ENCODE peak calls at places on chromosome 13, in seven cellular contexts. P, X, F, W, T, D and U are unnamed samples.

GRCh38 chr13:80873589-80873988 is 532.7 kb upstream of the SPRY2 start:
- DNase-seq in F (no peak), D (no peak), W (no peak), T (no peak), X (no peak), P (no peak), U (no peak)

GRCh38 chr13:89726690-89727435 is 1620.6 kb upstream of the MIR17HG start:
- DNase-seq in P (no peak), D (no peak), W (no peak), T (peak; percentile 46), F (no peak), X (no peak), U (no peak)

GRCh38 chr13:23608704-23609413 is 38.6 kb downstream of the TNFRSF19 start:
- DNase-seq in D (peak; percentile 25), X (peak; percentile 78), P (peak; percentile 35), F (peak; percentile 65), W (peak; percentile 40), T (peak; percentile 42), U (no peak)

GRCh38 chr13:98453254-98453843 is 123.6 kb downstream of the STK24 start:
- DNase-seq in X (no peak), P (no peak), D (no peak), W (no peak), T (no peak), F (no peak), U (no peak)

GRCh38 chr13:59494560-59494970 is 669.2 kb downstream of the DIAPH3 start:
- DNase-seq in X (no peak), P (no peak), T (peak; percentile 81), W (peak; percentile 9), D (peak; percentile 40), F (peak; percentile 55), U (no peak)

GRCh38 chr13:37429976-37430375 is 168.6 kb downstream of the POSTN start:
- DNase-seq in T (peak; percentile 98), X (no peak), D (no peak), W (no peak), P (no peak), F (no peak), U (no peak)

GRCh38 chr13:105773887-105774538 is 761.4 kb downstream of the EFNB2 start:
- DNase-seq in D (no peak), T (peak; percentile 57), W (no peak), P (no peak), X (no peak), F (no peak), U (no peak)

GRCh38 chr13:31629085-31629785 is 110.1 kb upstream of the RXFP2 start:
- DNase-seq in W (no peak), T (peak; percentile 40), X (no peak), D (no peak), P (no peak), F (peak; percentile 44), U (no peak)

GRCh38 chr13:114107686-114108081 is 24.7 kb downstream of the RASA3 start:
- DNase-seq in F (peak; percentile 67), P (peak; percentile 10), W (no peak), T (peak; percentile 91), X (peak; percentile 36), D (no peak), U (no peak)

GRCh38 chr13:38872693-38873092 is 117.9 kb downstream of the STOML3 start:
- DNase-seq in F (no peak), X (no peak), P (peak; percentile 45), T (peak; percentile 5), W (peak; percentile 11), D (peak; percentile 25), U (no peak)

GRCh38 chr13:80168089-80168850 is 172.7 kb downstream of the SPRY2 start:
- DNase-seq in X (no peak), D (no peak), P (no peak), W (no peak), T (peak; percentile 71), F (peak; percentile 28), U (no peak)

GRCh38 chr13:33264620-33264978 is 21.0 kb downstream of the STARD13 start:
- DNase-seq in W (no peak), F (no peak), D (no peak), X (no peak), P (no peak), T (no peak), U (no peak)

GRCh38 chr13:49370390-49370789 is 73.5 kb downstream of the CAB39L start:
- DNase-seq in X (no peak), D (no peak), P (no peak), T (no peak), F (no peak), W (no peak), U (no peak)

GRCh38 chr13:112617754-112618375 is 29.9 kb upstream of the TUBGCP3 start:
- DNase-seq in D (no peak), P (no peak), W (no peak), F (no peak), X (no peak), T (no peak), U (no peak)

GRCh38 chr13:111903143-111903542 is 163.8 kb upstream of the SOX1 start:
- DNase-seq in D (no peak), F (no peak), X (no peak), P (no peak), W (no peak), T (no peak), U (no peak)

GRCh38 chr13:100513987-100514670 is 74.5 kb downstream of the GGACT start:
- DNase-seq in W (no peak), P (no peak), D (no peak), X (no peak), T (no peak), F (no peak), U (no peak)

GRCh38 chr13:100513171-100513570 is 75.4 kb downstream of the GGACT start:
- DNase-seq in X (no peak), T (no peak), P (no peak), W (no peak), D (no peak), F (no peak), U (no peak)

GRCh38 chr13:100517135-100517534 is 71.5 kb downstream of the GGACT start:
- DNase-seq in T (no peak), F (no peak), W (no peak), P (peak; percentile 76), X (no peak), D (no peak), U (no peak)

GRCh38 chr13:100515410-100515800 is 73.2 kb downstream of the GGACT start:
- DNase-seq in X (no peak), W (no peak), F (no peak), D (no peak), T (no peak), P (no peak), U (no peak)

DNA sequence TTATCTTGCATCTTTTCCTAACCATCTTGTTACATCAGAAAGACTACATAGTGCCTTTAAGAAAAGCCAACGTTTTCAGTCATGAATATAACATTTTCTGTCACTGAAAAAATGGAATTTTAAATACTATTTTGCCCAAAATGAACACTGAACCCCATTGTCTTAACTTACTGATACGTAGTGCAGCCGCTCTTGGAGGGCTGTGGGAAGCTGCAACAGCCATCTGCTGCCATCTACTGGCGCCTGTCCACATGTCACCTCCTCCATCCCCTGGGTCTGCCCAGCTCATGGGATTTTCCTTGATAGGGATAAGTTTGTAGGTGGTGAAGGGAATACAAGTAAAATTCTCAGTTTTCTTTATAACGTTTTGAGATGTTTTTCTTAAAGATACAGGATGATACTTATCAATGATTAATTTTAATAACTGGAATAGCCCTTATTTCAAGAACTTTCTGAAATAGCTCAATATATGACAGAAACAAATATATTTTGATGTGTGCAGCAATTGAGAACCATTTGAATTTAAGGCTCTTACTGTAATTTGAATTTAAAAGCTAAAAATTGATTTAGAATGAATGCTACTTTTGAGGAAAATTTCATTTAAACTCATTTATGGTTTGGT is 73.7 kb downstream of the GGACT start:
- DNase-seq in P (peak; percentile 82), X (peak; percentile 88), F (peak; percentile 71), W (peak; percentile 77), T (peak; percentile 75), D (peak; percentile 80), U (no peak)
- TF ChIP-seq CTCF in P (peak; percentile 86), X (peak; percentile 82), F (peak; percentile 92), W (peak; percentile 49), T (peak; percentile 93), D (peak; percentile 82), U (peak; percentile 87)

GRCh38 chr13:77719128-77719527 is 21.6 kb downstream of the SLAIN1 start:
- DNase-seq in X (no peak), T (no peak), W (no peak), P (no peak), F (no peak), D (no peak), U (no peak)

GRCh38 chr13:77717508-77717907 is 20.0 kb downstream of the SLAIN1 start:
- DNase-seq in X (no peak), D (no peak), F (no peak), W (no peak), T (no peak), P (no peak), U (no peak)

GRCh38 chr13:77715233-77715891 is 17.9 kb downstream of the SLAIN1 start:
- DNase-seq in W (no peak), D (no peak), X (no peak), T (no peak), P (no peak), F (no peak), U (no peak)

DNA sequence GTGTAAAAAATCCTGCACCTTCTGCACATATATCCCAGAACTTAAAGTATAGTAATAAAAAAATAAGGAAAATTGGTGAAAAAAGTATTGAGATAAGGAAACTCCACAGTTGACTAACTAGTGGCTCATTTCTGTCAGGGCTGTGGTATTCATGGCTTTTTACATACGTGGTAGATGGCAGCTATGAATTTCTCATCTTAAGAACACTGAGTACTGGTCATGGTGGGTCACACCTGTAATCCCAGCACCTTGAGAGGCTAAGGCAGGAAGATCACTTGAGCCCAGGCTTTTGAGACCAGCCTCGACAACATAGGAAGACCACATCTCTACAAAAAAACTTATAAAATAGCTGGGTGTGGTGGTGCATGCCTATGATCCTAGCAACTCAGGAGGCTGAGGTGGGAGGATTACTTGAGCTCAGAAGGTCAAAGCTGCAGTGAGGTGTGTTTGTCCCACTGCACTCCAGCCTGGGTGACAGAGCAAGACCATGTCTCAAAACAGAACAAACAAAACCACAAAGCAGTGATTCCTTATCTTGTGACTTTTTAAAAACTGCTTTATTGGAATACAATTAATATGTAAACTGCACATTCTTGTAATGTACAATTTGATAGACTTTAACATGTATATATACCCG is 16.8 kb downstream of the SLAIN1 start:
- DNase-seq in D (no peak), T (no peak), P (no peak), X (no peak), F (no peak), W (no peak), U (no peak)
- H3K27ac ChIP-seq in D (no peak overlapping the region), T (no peak overlapping the region), P (no peak overlapping the region), X (no peak overlapping the region), F (no peak overlapping the region), W (no peak overlapping the region), U (no peak overlapping the region)

GRCh38 chr13:95301135-95301946 is at the start of gene ABCC4:
- DNase-seq in D (peak; percentile 17), X (peak; percentile 70), P (peak; percentile 60), T (peak; percentile 72), W (peak; percentile 58), F (peak; percentile 75), U (no peak)
- TF ChIP-seq POLR2A in D (no peak), X (no peak), P (no peak), T (peak; percentile 57), W (no peak), F (no peak), U (no peak)

DNA sequence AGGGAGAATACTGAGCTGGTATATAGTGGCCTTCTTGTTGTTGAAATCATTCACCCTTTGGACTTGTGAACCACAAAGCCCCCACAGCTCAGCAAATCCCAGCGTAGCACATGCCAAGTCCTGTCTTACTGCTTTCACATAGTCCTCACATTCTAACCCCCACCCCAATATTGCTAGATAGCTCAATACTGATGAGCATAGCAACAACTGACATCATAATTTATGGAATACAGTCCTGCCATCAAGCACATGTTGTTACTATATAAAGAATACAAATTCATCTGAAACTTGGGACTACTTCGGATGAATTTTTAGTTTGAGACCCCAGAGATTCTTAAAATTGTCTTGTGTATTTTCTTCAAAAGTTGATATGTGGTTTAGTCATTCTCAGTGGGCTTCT is 15.5 kb downstream of the DACH1 start:
- DNase-seq in P (no peak), W (no peak), D (no peak), T (no peak), X (no peak), F (no peak), U (no peak)
- TF ChIP-seq CTCF in P (no peak), W (no peak), D (no peak), T (no peak), X (no peak), F (no peak), U (no peak)